ENCODE peak calls at places on chromosomes 4 and X, in ten cellular contexts. One of them, this sample, is unnamed.

GRCh38 chrX:40086569-40087335 is 11.0 kb downstream of the BCOR start:
- DNase-seq in CD8-positive, alpha-beta T cell: no peak
- DNase-seq in activated CD4-positive, CD25-positive, alpha-beta regulatory T cell treated with anti-CD3 and anti-CD28 coated beads, Interleukin-2, amount 50 U/mL, for 72 hours: no peak
- DNase-seq in neural progenitor cell: peak; percentile 57
- DNase-seq in stimulated activated CD8-positive, alpha-beta memory T cell treated with anti-CD3 and anti-CD28 coated beads, Interleukin-4, amount 100 ng/mL, for 4 hours: no peak
- DNase-seq in hypothalamus: peak; percentile 16
- DNase-seq in NCI-H2081: no peak
- DNase-seq in activated naive CD8-positive, alpha-beta T cell treated with anti-CD3 and anti-CD28 coated beads for 36 hours: no peak
- DNase-seq in upper lobe of right lung: no peak
- DNase-seq in left cardiac atrium: no peak
- DNase-seq in this sample: no peak

GRCh38 chr4:8725071-8725841 is 132.7 kb downstream of the CPZ start:
- DNase-seq in CD8-positive, alpha-beta T cell: no peak
- DNase-seq in activated CD4-positive, CD25-positive, alpha-beta regulatory T cell treated with anti-CD3 and anti-CD28 coated beads, Interleukin-2, amount 50 U/mL, for 72 hours: peak; percentile 17
- DNase-seq in neural progenitor cell: no peak
- DNase-seq in stimulated activated CD8-positive, alpha-beta memory T cell treated with anti-CD3 and anti-CD28 coated beads, Interleukin-4, amount 100 ng/mL, for 4 hours: no peak
- DNase-seq in hypothalamus: no peak
- DNase-seq in NCI-H2081: no peak
- DNase-seq in activated naive CD8-positive, alpha-beta T cell treated with anti-CD3 and anti-CD28 coated beads for 36 hours: no peak
- DNase-seq in upper lobe of right lung: peak; percentile 54
- DNase-seq in left cardiac atrium: no peak
- DNase-seq in this sample: peak; percentile 32

GRCh38 chr4:1160351-1160750 is 12.0 kb downstream of the SPON2 start:
- DNase-seq in CD8-positive, alpha-beta T cell: no peak
- DNase-seq in activated CD4-positive, CD25-positive, alpha-beta regulatory T cell treated with anti-CD3 and anti-CD28 coated beads, Interleukin-2, amount 50 U/mL, for 72 hours: no peak
- DNase-seq in neural progenitor cell: no peak
- DNase-seq in stimulated activated CD8-positive, alpha-beta memory T cell treated with anti-CD3 and anti-CD28 coated beads, Interleukin-4, amount 100 ng/mL, for 4 hours: no peak
- DNase-seq in hypothalamus: no peak
- DNase-seq in NCI-H2081: no peak
- DNase-seq in activated naive CD8-positive, alpha-beta T cell treated with anti-CD3 and anti-CD28 coated beads for 36 hours: no peak
- DNase-seq in upper lobe of right lung: no peak
- DNase-seq in left cardiac atrium: no peak
- DNase-seq in this sample: no peak

GRCh38 chrX:124346877-124347241 is 496 bp downstream of the SH2D1A start:
- DNase-seq in CD8-positive, alpha-beta T cell: no peak
- DNase-seq in activated CD4-positive, CD25-positive, alpha-beta regulatory T cell treated with anti-CD3 and anti-CD28 coated beads, Interleukin-2, amount 50 U/mL, for 72 hours: no peak
- DNase-seq in neural progenitor cell: no peak
- DNase-seq in stimulated activated CD8-positive, alpha-beta memory T cell treated with anti-CD3 and anti-CD28 coated beads, Interleukin-4, amount 100 ng/mL, for 4 hours: no peak
- DNase-seq in hypothalamus: no peak
- DNase-seq in NCI-H2081: no peak
- DNase-seq in activated naive CD8-positive, alpha-beta T cell treated with anti-CD3 and anti-CD28 coated beads for 36 hours: no peak
- DNase-seq in upper lobe of right lung: no peak
- DNase-seq in left cardiac atrium: no peak
- DNase-seq in this sample: no peak

GRCh38 chr4:154617820-154618317 is 5.4 kb upstream of the FGG start:
- DNase-seq in CD8-positive, alpha-beta T cell: no peak
- DNase-seq in activated CD4-positive, CD25-positive, alpha-beta regulatory T cell treated with anti-CD3 and anti-CD28 coated beads, Interleukin-2, amount 50 U/mL, for 72 hours: no peak
- DNase-seq in neural progenitor cell: no peak
- DNase-seq in stimulated activated CD8-positive, alpha-beta memory T cell treated with anti-CD3 and anti-CD28 coated beads, Interleukin-4, amount 100 ng/mL, for 4 hours: no peak
- DNase-seq in hypothalamus: no peak
- DNase-seq in NCI-H2081: no peak
- DNase-seq in activated naive CD8-positive, alpha-beta T cell treated with anti-CD3 and anti-CD28 coated beads for 36 hours: no peak
- DNase-seq in upper lobe of right lung: no peak
- DNase-seq in left cardiac atrium: no peak
- DNase-seq in this sample: no peak

GRCh38 chr4:648579-649292 is 23.4 kb downstream of the PDE6B start:
- DNase-seq in CD8-positive, alpha-beta T cell: no peak
- DNase-seq in activated CD4-positive, CD25-positive, alpha-beta regulatory T cell treated with anti-CD3 and anti-CD28 coated beads, Interleukin-2, amount 50 U/mL, for 72 hours: no peak
- DNase-seq in neural progenitor cell: peak; percentile 79
- DNase-seq in stimulated activated CD8-positive, alpha-beta memory T cell treated with anti-CD3 and anti-CD28 coated beads, Interleukin-4, amount 100 ng/mL, for 4 hours: no peak
- DNase-seq in hypothalamus: no peak
- DNase-seq in NCI-H2081: no peak
- DNase-seq in activated naive CD8-positive, alpha-beta T cell treated with anti-CD3 and anti-CD28 coated beads for 36 hours: no peak
- DNase-seq in upper lobe of right lung: no peak
- DNase-seq in left cardiac atrium: no peak
- DNase-seq in this sample: no peak

GRCh38 chrX:20265726-20266681 is 705 bp downstream of the RPS6KA3 start:
- DNase-seq in CD8-positive, alpha-beta T cell: peak; percentile 22
- DNase-seq in activated CD4-positive, CD25-positive, alpha-beta regulatory T cell treated with anti-CD3 and anti-CD28 coated beads, Interleukin-2, amount 50 U/mL, for 72 hours: peak; percentile 46
- DNase-seq in neural progenitor cell: peak; percentile 31
- DNase-seq in stimulated activated CD8-positive, alpha-beta memory T cell treated with anti-CD3 and anti-CD28 coated beads, Interleukin-4, amount 100 ng/mL, for 4 hours: no peak
- DNase-seq in hypothalamus: peak; percentile 2
- DNase-seq in NCI-H2081: peak; percentile 19
- DNase-seq in activated naive CD8-positive, alpha-beta T cell treated with anti-CD3 and anti-CD28 coated beads for 36 hours: peak; percentile 26
- DNase-seq in upper lobe of right lung: peak; percentile 68
- DNase-seq in left cardiac atrium: peak; percentile 33
- DNase-seq in this sample: peak; percentile 47

GRCh38 chr4:7469023-7469422 is 34.3 kb upstream of the PSAPL1 start:
- DNase-seq in CD8-positive, alpha-beta T cell: no peak
- DNase-seq in activated CD4-positive, CD25-positive, alpha-beta regulatory T cell treated with anti-CD3 and anti-CD28 coated beads, Interleukin-2, amount 50 U/mL, for 72 hours: no peak
- DNase-seq in neural progenitor cell: no peak
- DNase-seq in stimulated activated CD8-positive, alpha-beta memory T cell treated with anti-CD3 and anti-CD28 coated beads, Interleukin-4, amount 100 ng/mL, for 4 hours: no peak
- DNase-seq in hypothalamus: no peak
- DNase-seq in NCI-H2081: no peak
- DNase-seq in activated naive CD8-positive, alpha-beta T cell treated with anti-CD3 and anti-CD28 coated beads for 36 hours: no peak
- DNase-seq in upper lobe of right lung: no peak
- DNase-seq in left cardiac atrium: no peak
- DNase-seq in this sample: no peak

GRCh38 chr4:189021831-189022230 is 882.6 kb downstream of the TRIML1 start:
- DNase-seq in CD8-positive, alpha-beta T cell: no peak
- DNase-seq in activated CD4-positive, CD25-positive, alpha-beta regulatory T cell treated with anti-CD3 and anti-CD28 coated beads, Interleukin-2, amount 50 U/mL, for 72 hours: no peak
- DNase-seq in neural progenitor cell: peak; percentile 16
- DNase-seq in stimulated activated CD8-positive, alpha-beta memory T cell treated with anti-CD3 and anti-CD28 coated beads, Interleukin-4, amount 100 ng/mL, for 4 hours: no peak
- DNase-seq in hypothalamus: no peak
- DNase-seq in NCI-H2081: no peak
- DNase-seq in activated naive CD8-positive, alpha-beta T cell treated with anti-CD3 and anti-CD28 coated beads for 36 hours: no peak
- DNase-seq in upper lobe of right lung: no peak
- DNase-seq in left cardiac atrium: no peak
- DNase-seq in this sample: no peak

GRCh38 chr4:99447079-99447478 is 11.9 kb upstream of the ADH7 start:
- DNase-seq in CD8-positive, alpha-beta T cell: no peak
- DNase-seq in activated CD4-positive, CD25-positive, alpha-beta regulatory T cell treated with anti-CD3 and anti-CD28 coated beads, Interleukin-2, amount 50 U/mL, for 72 hours: no peak
- DNase-seq in neural progenitor cell: peak; percentile 89
- DNase-seq in stimulated activated CD8-positive, alpha-beta memory T cell treated with anti-CD3 and anti-CD28 coated beads, Interleukin-4, amount 100 ng/mL, for 4 hours: no peak
- DNase-seq in hypothalamus: no peak
- DNase-seq in NCI-H2081: no peak
- DNase-seq in activated naive CD8-positive, alpha-beta T cell treated with anti-CD3 and anti-CD28 coated beads for 36 hours: peak; percentile 19
- DNase-seq in upper lobe of right lung: no peak
- DNase-seq in left cardiac atrium: no peak
- DNase-seq in this sample: no peak

GRCh38 chrX:53930513-53931380 is 113.5 kb downstream of the PHF8 start:
- DNase-seq in CD8-positive, alpha-beta T cell: no peak
- DNase-seq in activated CD4-positive, CD25-positive, alpha-beta regulatory T cell treated with anti-CD3 and anti-CD28 coated beads, Interleukin-2, amount 50 U/mL, for 72 hours: no peak
- DNase-seq in neural progenitor cell: no peak
- DNase-seq in stimulated activated CD8-positive, alpha-beta memory T cell treated with anti-CD3 and anti-CD28 coated beads, Interleukin-4, amount 100 ng/mL, for 4 hours: no peak
- DNase-seq in hypothalamus: no peak
- DNase-seq in NCI-H2081: no peak
- DNase-seq in activated naive CD8-positive, alpha-beta T cell treated with anti-CD3 and anti-CD28 coated beads for 36 hours: no peak
- DNase-seq in upper lobe of right lung: no peak
- DNase-seq in left cardiac atrium: no peak
- DNase-seq in this sample: no peak

GRCh38 chr4:147530723-147531122 is 49.8 kb downstream of the EDNRA start:
- DNase-seq in CD8-positive, alpha-beta T cell: no peak
- DNase-seq in activated CD4-positive, CD25-positive, alpha-beta regulatory T cell treated with anti-CD3 and anti-CD28 coated beads, Interleukin-2, amount 50 U/mL, for 72 hours: no peak
- DNase-seq in neural progenitor cell: no peak
- DNase-seq in stimulated activated CD8-positive, alpha-beta memory T cell treated with anti-CD3 and anti-CD28 coated beads, Interleukin-4, amount 100 ng/mL, for 4 hours: no peak
- DNase-seq in hypothalamus: no peak
- DNase-seq in NCI-H2081: no peak
- DNase-seq in activated naive CD8-positive, alpha-beta T cell treated with anti-CD3 and anti-CD28 coated beads for 36 hours: no peak
- DNase-seq in upper lobe of right lung: no peak
- DNase-seq in left cardiac atrium: no peak
- DNase-seq in this sample: no peak

GRCh38 chrX:44874481-44875184 is 1.6 kb downstream of the KDM6A start:
- DNase-seq in CD8-positive, alpha-beta T cell: peak; percentile 24
- DNase-seq in activated CD4-positive, CD25-positive, alpha-beta regulatory T cell treated with anti-CD3 and anti-CD28 coated beads, Interleukin-2, amount 50 U/mL, for 72 hours: peak; percentile 38
- DNase-seq in neural progenitor cell: peak; percentile 48
- DNase-seq in stimulated activated CD8-positive, alpha-beta memory T cell treated with anti-CD3 and anti-CD28 coated beads, Interleukin-4, amount 100 ng/mL, for 4 hours: peak; percentile 8
- DNase-seq in hypothalamus: no peak
- DNase-seq in NCI-H2081: peak; percentile 4
- DNase-seq in activated naive CD8-positive, alpha-beta T cell treated with anti-CD3 and anti-CD28 coated beads for 36 hours: peak; percentile 20
- DNase-seq in upper lobe of right lung: no peak
- DNase-seq in left cardiac atrium: peak; percentile 36
- DNase-seq in this sample: no peak

This sample was measured in left lobe of liver.